ENCODE peak calls at places on chromosomes 5 and 9, in five cellular contexts. Z is mesothelial cell of epicardium, J is GM12865, U is cardiac muscle cell, A is upper lobe of left lung. I is an unnamed sample.

GRCh38 chr5:55370291-55370925 is 62.6 kb downstream of the MTREX start:
- DNase-seq in Z (no peak), U (no peak), J (no peak), A (no peak), I (no peak)

GRCh38 chr5:35407697-35408096 is 177.4 kb upstream of the PRLR start:
- DNase-seq in U (no peak), Z (no peak), A (no peak), J (no peak), I (no peak)

GRCh38 chr5:133519191-133519590 is 93.2 kb downstream of the FSTL4 start:
- DNase-seq in J (no peak), U (no peak), A (no peak), Z (no peak), I (no peak)

GRCh38 chr9:130139251-130139650 is 33.0 kb upstream of the NCS1 start:
- DNase-seq in Z (no peak), A (no peak), J (no peak), U (peak; percentile 29), I (no peak)

GRCh38 chr9:132410642-132411041 is 631 bp downstream of the CFAP77 start:
- DNase-seq in A (no peak), Z (no peak), J (peak; percentile 20), U (no peak), I (peak; percentile 17)

GRCh38 chr9:96169901-96170300 is 132.1 kb downstream of the HSD17B3 start:
- DNase-seq in Z (no peak), U (no peak), J (no peak), A (no peak), I (no peak)

GRCh38 chr9:80635065-80635464 is 1054.3 kb downstream of the TLE1 start:
- DNase-seq in A (no peak), J (no peak), U (no peak), Z (no peak), I (no peak)

GRCh38 chr9:19230356-19231125 is at the start of gene DENND4C:
- DNase-seq in A (peak; percentile 86), Z (peak; percentile 91), U (peak; percentile 90), J (peak; percentile 94), I (peak; percentile 72)

GRCh38 chr5:39437469-39437868 is 12.7 kb upstream of the DAB2 start:
- DNase-seq in Z (no peak), A (no peak), U (no peak), J (no peak), I (no peak)

GRCh38 chr9:92463989-92464388 is 18.3 kb downstream of the ASPN start:
- DNase-seq in U (peak; percentile 79), J (no peak), A (no peak), Z (no peak), I (no peak)

GRCh38 chr5:72505539-72505938 is 1.7 kb downstream of the ZNF366 start:
- DNase-seq in J (no peak), Z (no peak), U (no peak), A (no peak), I (no peak)

GRCh38 chr5:123754903-123755302 is 242.9 kb downstream of the CSNK1G3 start:
- DNase-seq in A (no peak), J (no peak), U (peak; percentile 15), Z (no peak), I (no peak)

GRCh38 chr9:134641173-134641985 is at the start of gene COL5A1:
- DNase-seq in Z (peak; percentile 95), U (peak; percentile 97), A (peak; percentile 84), J (no peak), I (no peak)

GRCh38 chr9:91239367-91240111 is 122.2 kb downstream of the AUH start:
- DNase-seq in U (no peak), Z (no peak), A (no peak), J (no peak), I (no peak)

GRCh38 chr9:90092512-90092911 is 487.7 kb downstream of the GADD45G start:
- DNase-seq in Z (no peak), U (no peak), J (no peak), A (no peak), I (no peak)

GRCh38 chr5:163350083-163350482 is 87.3 kb upstream of the CCNG1 start:
- DNase-seq in Z (no peak), J (no peak), A (no peak), U (peak; percentile 70), I (no peak)

GRCh38 chr5:178994580-178995340 is at the start of gene GRM6:
- DNase-seq in J (no peak), U (peak; percentile 2), Z (no peak), A (no peak), I (no peak)

GRCh38 chr5:22411950-22412349 is 441.2 kb downstream of the CDH12 start:
- DNase-seq in U (no peak), A (no peak), J (no peak), Z (no peak), I (no peak)

GRCh38 chr9:108469654-108470053 is 386.1 kb downstream of the ACTL7B start:
- DNase-seq in Z (no peak), A (peak; percentile 38), U (peak; percentile 69), J (no peak), I (no peak)

GRCh38 chr5:90351101-90351500 is 58.5 kb downstream of the CETN3 start:
- DNase-seq in J (no peak), Z (no peak), A (no peak), U (no peak), I (no peak)

GRCh38 chr5:176899296-176899891 is at the start of gene HK3:
- DNase-seq in J (no peak), U (no peak), A (peak; percentile 70), Z (no peak), I (no peak)

GRCh38 chr9:27003406-27004147 is 1.9 kb downstream of the LRRC19 start:
- DNase-seq in U (no peak), Z (no peak), A (no peak), J (no peak), I (no peak)

GRCh38 chr5:84437673-84438315 is 53.1 kb upstream of the EDIL3 start:
- DNase-seq in J (no peak), A (no peak), U (peak; percentile 75), Z (no peak), I (no peak)

GRCh38 chr5:178624626-178625546 is 2.0 kb downstream of the CLK4 start:
- DNase-seq in A (no peak), U (peak; percentile 12), J (peak; percentile 7), Z (no peak), I (no peak)

GRCh38 chr9:7083192-7083591 is 325.4 kb downstream of the KDM4C start:
- DNase-seq in J (no peak), Z (no peak), U (no peak), A (no peak), I (no peak)

GRCh38 chr5:156379198-156379597 is 52.2 kb downstream of the SGCD start:
- DNase-seq in Z (no peak), J (no peak), A (no peak), U (no peak), I (no peak)

GRCh38 chr5:157487358-157487757 is 27.3 kb downstream of the NIPAL4 start:
- DNase-seq in A (no peak), J (peak; percentile 74), U (no peak), Z (no peak), I (no peak)

GRCh38 chr5:127002390-127002789 is 28.0 kb downstream of the MARCHF3 start:
- DNase-seq in U (peak; percentile 74), Z (no peak), A (no peak), J (no peak), I (no peak)

GRCh38 chr5:10666531-10667305 is 94.3 kb downstream of the DAP start:
- DNase-seq in U (no peak), A (no peak), Z (no peak), J (no peak), I (no peak)

DNA sequence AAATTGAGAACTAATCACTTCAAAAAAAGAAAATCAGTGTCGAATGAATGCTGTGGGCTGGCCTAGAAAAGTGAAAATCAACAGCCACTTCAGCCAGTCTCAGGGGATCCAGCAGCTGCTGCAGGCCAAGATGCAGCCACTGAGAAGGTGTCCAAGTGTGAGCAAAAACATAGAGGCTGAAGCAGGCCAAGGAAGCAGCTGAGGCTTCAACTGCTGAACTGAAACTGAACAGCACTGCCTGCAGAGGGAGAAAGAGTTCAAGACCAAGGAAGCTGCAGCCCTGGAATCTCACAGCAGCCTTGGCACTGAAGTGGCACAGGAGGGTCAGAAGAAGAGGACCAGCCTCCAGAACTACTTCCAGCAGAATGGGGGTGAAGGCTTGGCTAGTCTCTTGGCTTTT is 15.8 kb upstream of the SLC36A3 start:
- DNase-seq in A (no peak), U (peak; percentile 51), Z (no peak), J (peak; percentile 45), I (no peak)
- TF ChIP-seq CTCF in A (no peak), U (peak; percentile 41), Z (no peak), J (no peak), I (no peak)

DNA sequence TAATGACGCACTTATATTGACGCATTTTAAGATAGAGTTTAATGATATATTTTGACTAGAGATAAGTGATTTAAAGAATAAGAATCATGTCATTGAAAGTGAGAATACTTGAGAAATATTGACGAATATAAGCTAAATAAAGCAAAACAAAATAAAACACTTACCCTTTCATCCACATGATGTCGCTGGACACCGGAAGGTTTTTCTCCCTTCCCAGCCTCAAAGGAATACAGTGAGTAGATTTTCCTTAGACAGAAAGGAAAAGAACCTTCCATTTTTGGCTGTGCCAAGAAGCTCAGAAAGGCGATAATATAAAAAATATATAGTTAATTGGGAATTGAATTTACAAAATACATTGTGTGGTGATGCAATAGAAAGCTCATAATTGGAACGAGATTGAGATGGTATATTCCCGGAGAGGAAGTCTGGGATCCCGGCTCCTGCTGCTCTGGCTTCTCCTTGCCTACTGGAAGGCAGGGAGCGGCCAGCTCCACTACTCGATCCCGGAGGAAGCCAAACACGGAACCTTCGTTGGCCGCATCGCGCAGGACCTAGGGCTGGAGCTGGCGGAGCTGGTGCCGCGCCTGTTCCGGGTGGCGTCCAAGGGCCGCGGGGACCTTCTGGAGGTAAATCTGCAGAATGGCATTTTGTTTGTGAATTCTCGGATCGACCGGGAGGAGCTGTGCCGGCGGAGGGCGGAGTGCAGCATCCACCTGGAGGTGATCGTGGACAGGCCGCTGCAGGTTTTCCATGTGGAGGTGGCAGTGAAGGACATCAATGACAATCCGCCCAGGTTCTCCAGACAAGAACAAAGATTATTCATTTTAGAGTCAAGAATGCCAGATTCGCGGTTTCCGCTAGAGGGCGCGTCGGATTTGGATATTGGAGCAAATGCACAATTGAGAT is at the start of gene PCDHA5:
- DNase-seq in J (peak; percentile 10), Z (no peak), U (peak; percentile 8), A (no peak), I (no peak)
- TF ChIP-seq CTCF in J (peak; percentile 37), Z (no peak), U (peak; percentile 31), A (no peak), I (no peak)

GRCh38 chr5:75260708-75261107 is 24.0 kb upstream of the ANKRD31 start:
- DNase-seq in A (no peak), U (no peak), J (no peak), Z (no peak), I (no peak)

GRCh38 chr5:75262278-75262677 is 25.6 kb upstream of the ANKRD31 start:
- DNase-seq in Z (no peak), U (no peak), A (no peak), J (no peak), I (no peak)

DNA sequence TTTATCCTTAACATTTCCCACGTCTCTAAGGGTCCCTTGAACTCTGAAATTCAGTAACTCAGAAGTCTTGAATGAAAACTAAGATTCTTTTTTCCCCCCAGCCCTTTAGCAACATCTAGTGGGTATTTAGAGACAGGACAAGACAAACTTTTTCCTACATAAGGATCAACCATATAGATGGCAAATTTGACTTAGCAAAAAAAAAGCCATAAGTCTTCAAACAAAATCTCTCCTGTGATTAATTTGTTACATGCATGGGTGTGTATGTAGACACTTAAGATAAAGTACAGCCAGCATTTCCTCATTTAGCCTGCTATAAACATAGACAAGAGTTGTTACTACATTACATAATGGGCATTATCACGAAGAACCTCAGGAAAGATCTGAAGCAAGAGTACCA is 29.1 kb upstream of the ANKRD31 start:
- DNase-seq in J (peak; percentile 37), U (peak; percentile 55), Z (no peak), A (no peak), I (no peak)
- TF ChIP-seq CTCF in J (peak; percentile 35), U (peak; percentile 55), Z (peak; percentile 40), A (peak; percentile 25), I (peak; percentile 47)

GRCh38 chr9:120505186-120505585 is 74.8 kb downstream of the CDK5RAP2 start:
- DNase-seq in Z (no peak), J (no peak), A (no peak), U (peak; percentile 55), I (no peak)
- TF ChIP-seq CTCF in Z (no peak), J (no peak), A (no peak), U (peak; percentile 31), I (no peak)

I was measured in natural killer cell.